ENCODE peak calls at places on chromosome 5, in five cellular contexts. One of them, this sample, is unnamed. For H3K4me1, the result is how much of the 10 kb centered on the place peaks cover.

GRCh38 chr5:35131723-35132122 is 84.0 kb upstream of the AGXT2 start:
- DNase-seq in H1: no peak
- DNase-seq in K562: no peak
- DNase-seq in GM12878: no peak
- DNase-seq in HepG2: no peak
- DNase-seq in this sample: no peak

GRCh38 chr5:6728011-6728794 is 15.0 kb downstream of the TENT4A start:
- DNase-seq in HepG2: no peak
- DNase-seq in K562: no peak
- DNase-seq in H1: no peak
- DNase-seq in GM12878: no peak
- DNase-seq in this sample: peak

GRCh38 chr5:6700686-6701355 is 12.4 kb upstream of the TENT4A start:
- DNase-seq in K562: no peak
- DNase-seq in H1: no peak
- DNase-seq in GM12878: no peak
- DNase-seq in HepG2: no peak
- DNase-seq in this sample: no peak

GRCh38 chr5:137254153-137254552 is 245.0 kb downstream of the SPOCK1 start:
- DNase-seq in GM12878: no peak
- DNase-seq in H1: no peak
- DNase-seq in K562: no peak
- DNase-seq in HepG2: no peak
- DNase-seq in this sample: no peak

GRCh38 chr5:99019254-99019653 is 90.4 kb upstream of the CHD1 start:
- DNase-seq in H1: no peak
- DNase-seq in GM12878: no peak
- DNase-seq in K562: no peak
- DNase-seq in HepG2: no peak
- DNase-seq in this sample: no peak

GRCh38 chr5:37770791-37771190 is 69.0 kb downstream of the GDNF start:
- DNase-seq in GM12878: no peak
- DNase-seq in HepG2: no peak
- DNase-seq in K562: no peak
- DNase-seq in H1: no peak
- DNase-seq in this sample: no peak

GRCh38 chr5:95761771-95762680 is 30.9 kb downstream of the RHOBTB3 start:
- DNase-seq in H1: no peak
- DNase-seq in GM12878: no peak
- DNase-seq in HepG2: no peak
- DNase-seq in K562: no peak
- DNase-seq in this sample: no peak

GRCh38 chr5:96861044-96861443 is 15.3 kb upstream of the ERAP2 start:
- DNase-seq in HepG2: no peak
- DNase-seq in H1: no peak
- DNase-seq in K562: no peak
- DNase-seq in GM12878: no peak
- DNase-seq in this sample: no peak

GRCh38 chr5:148482697-148483462 is 99.1 kb downstream of the FBXO38 start:
- DNase-seq in H1: peak
- DNase-seq in K562: peak
- DNase-seq in HepG2: peak
- DNase-seq in GM12878: peak
- DNase-seq in this sample: peak

GRCh38 chr5:73693573-73694061 is 67.6 kb downstream of the ARHGEF28 start:
- DNase-seq in HepG2: peak
- DNase-seq in H1: no peak
- DNase-seq in GM12878: no peak
- DNase-seq in K562: no peak
- DNase-seq in this sample: peak

GRCh38 chr5:95884511-95884910 is 62.0 kb upstream of the GLRX start:
- DNase-seq in HepG2: no peak
- DNase-seq in GM12878: no peak
- DNase-seq in H1: no peak
- DNase-seq in K562: peak
- DNase-seq in this sample: no peak

GRCh38 chr5:125058185-125058826 is 311.9 kb upstream of the ZNF608 start:
- DNase-seq in K562: no peak
- DNase-seq in H1: no peak
- DNase-seq in HepG2: no peak
- DNase-seq in GM12878: no peak
- DNase-seq in this sample: no peak

GRCh38 chr5:168724227-168724626 is 145.1 kb upstream of the PANK3 start:
- DNase-seq in K562: no peak
- DNase-seq in HepG2: no peak
- DNase-seq in GM12878: no peak
- DNase-seq in H1: no peak
- DNase-seq in this sample: no peak

GRCh38 chr5:110104728-110105127 is 415.0 kb downstream of the MAN2A1 start:
- DNase-seq in GM12878: no peak
- DNase-seq in HepG2: no peak
- DNase-seq in H1: no peak
- DNase-seq in K562: no peak
- DNase-seq in this sample: no peak

GRCh38 chr5:17802256-17802655 is 168.0 kb downstream of the TAF11L14 start:
- DNase-seq in GM12878: no peak
- DNase-seq in K562: no peak
- DNase-seq in HepG2: no peak
- DNase-seq in H1: no peak
- DNase-seq in this sample: peak

GRCh38 chr5:89374818-89375521 is 492.0 kb upstream of the MEF2C start:
- DNase-seq in H1: no peak
- DNase-seq in K562: no peak
- DNase-seq in GM12878: no peak
- DNase-seq in HepG2: no peak
- DNase-seq in this sample: no peak

GRCh38 chr5:135220394-135221186 is 178.4 kb downstream of the MACROH2A1 start:
- DNase-seq in HepG2: no peak
- DNase-seq in K562: no peak
- DNase-seq in GM12878: no peak
- DNase-seq in H1: peak
- DNase-seq in this sample: no peak

GRCh38 chr5:171867786-171868185 is 82.2 kb downstream of the SMIM23 start:
- DNase-seq in K562: no peak
- DNase-seq in GM12878: no peak
- DNase-seq in H1: no peak
- DNase-seq in HepG2: no peak
- DNase-seq in this sample: no peak

GRCh38 chr5:81856948-81857928 is 106.3 kb upstream of the SSBP2 start:
- DNase-seq in GM12878: no peak
- DNase-seq in HepG2: no peak
- DNase-seq in K562: no peak
- DNase-seq in H1: peak
- DNase-seq in this sample: peak

GRCh38 chr5:4905674-4906528 is 234.2 kb upstream of the ADAMTS16 start:
- DNase-seq in HepG2: peak
- DNase-seq in H1: peak
- DNase-seq in K562: peak
- DNase-seq in GM12878: no peak
- DNase-seq in this sample: peak

GRCh38 chr5:176762489-176762888 is 47.9 kb upstream of the UNC5A start:
- DNase-seq in K562: peak
- DNase-seq in GM12878: no peak
- DNase-seq in HepG2: no peak
- DNase-seq in H1: peak
- DNase-seq in this sample: peak

GRCh38 chr5:159548517-159548916 is 218.2 kb upstream of the IL12B start:
- DNase-seq in GM12878: no peak
- DNase-seq in K562: no peak
- DNase-seq in H1: no peak
- DNase-seq in HepG2: no peak
- DNase-seq in this sample: no peak

GRCh38 chr5:72388652-72389051 is 68.5 kb downstream of the PTCD2 start:
- DNase-seq in H1: no peak
- DNase-seq in K562: no peak
- DNase-seq in HepG2: no peak
- DNase-seq in GM12878: no peak
- DNase-seq in this sample: no peak

GRCh38 chr5:143679777-143680176 is 132.2 kb upstream of the HMHB1 start:
- DNase-seq in K562: no peak
- DNase-seq in H1: no peak
- DNase-seq in HepG2: peak
- DNase-seq in GM12878: no peak
- DNase-seq in this sample: no peak

GRCh38 chr5:102753889-102754498 is 1.1 kb upstream of the PAM start:
- DNase-seq in HepG2: no peak
- DNase-seq in GM12878: no peak
- DNase-seq in H1: no peak
- DNase-seq in K562: no peak
- DNase-seq in this sample: peak

GRCh38 chr5:156326718-156327259 is at the start of gene SGCD:
- DNase-seq in GM12878: no peak
- DNase-seq in K562: no peak
- DNase-seq in HepG2: no peak
- DNase-seq in H1: peak
- DNase-seq in this sample: peak

GRCh38 chr5:178118345-178118744 is 5.0 kb downstream of the N4BP3 start:
- DNase-seq in H1: no peak
- DNase-seq in HepG2: no peak
- DNase-seq in GM12878: no peak
- DNase-seq in K562: no peak
- DNase-seq in this sample: no peak

GRCh38 chr5:66864240-66864884 is 268.2 kb downstream of the MAST4 start:
- DNase-seq in H1: no peak
- DNase-seq in K562: no peak
- DNase-seq in GM12878: no peak
- DNase-seq in HepG2: peak
- DNase-seq in this sample: peak

GRCh38 chr5:5409151-5409810 is 13.2 kb upstream of the ICE1 start:
- DNase-seq in K562: no peak
- DNase-seq in H1: peak
- DNase-seq in GM12878: no peak
- DNase-seq in HepG2: no peak
- DNase-seq in this sample: peak

GRCh38 chr5:119454171-119454570 is 1.9 kb downstream of the HSD17B4 start:
- DNase-seq in K562: no peak
- DNase-seq in HepG2: peak
- DNase-seq in H1: no peak
- DNase-seq in GM12878: no peak
- DNase-seq in this sample: no peak

GRCh38 chr5:29077451-29077850 is 2039.1 kb upstream of the CDH9 start:
- DNase-seq in H1: no peak
- DNase-seq in GM12878: no peak
- DNase-seq in K562: no peak
- DNase-seq in HepG2: no peak
- DNase-seq in this sample: no peak

GRCh38 chr5:175728885-175729828 is 71.3 kb downstream of the HRH2 start:
- DNase-seq in HepG2: no peak
- DNase-seq in K562: peak
- DNase-seq in GM12878: no peak
- DNase-seq in H1: peak
- DNase-seq in this sample: peak

GRCh38 chr5:148543727-148544126 is 110.6 kb downstream of the HTR4 start:
- DNase-seq in GM12878: no peak
- DNase-seq in K562: no peak
- DNase-seq in H1: no peak
- DNase-seq in HepG2: no peak
- DNase-seq in this sample: peak

GRCh38 chr5:68419101-68419636 is 203.6 kb downstream of the PIK3R1 start:
- DNase-seq in GM12878: no peak
- DNase-seq in HepG2: no peak
- DNase-seq in K562: no peak
- DNase-seq in H1: no peak
- DNase-seq in this sample: no peak

GRCh38 chr5:68415177-68416085 is 199.9 kb downstream of the PIK3R1 start:
- DNase-seq in HepG2: no peak
- DNase-seq in GM12878: no peak
- DNase-seq in H1: no peak
- DNase-seq in K562: no peak
- DNase-seq in this sample: no peak

GRCh38 chr5:68418230-68418629 is 202.7 kb downstream of the PIK3R1 start:
- DNase-seq in H1: no peak
- DNase-seq in GM12878: no peak
- DNase-seq in K562: no peak
- DNase-seq in HepG2: no peak
- DNase-seq in this sample: no peak

GRCh38 chr5:68418680-68419079 is 203.1 kb downstream of the PIK3R1 start:
- DNase-seq in GM12878: no peak
- DNase-seq in H1: no peak
- DNase-seq in K562: no peak
- DNase-seq in HepG2: no peak
- DNase-seq in this sample: no peak

GRCh38 chr5:68416714-68417113 is 201.2 kb downstream of the PIK3R1 start:
- DNase-seq in H1: no peak
- DNase-seq in HepG2: no peak
- DNase-seq in GM12878: no peak
- DNase-seq in K562: no peak
- DNase-seq in this sample: no peak
- H3K4me3 ChIP-seq in H1: no peak
- H3K4me3 ChIP-seq in HepG2: no peak
- H3K4me3 ChIP-seq in GM12878: no peak
- H3K4me3 ChIP-seq in K562: no peak
- H3K4me3 ChIP-seq in this sample: no peak

GRCh38 chr5:334903-335739 is 13.6 kb downstream of the AHRR start:
- DNase-seq in HepG2: no peak
- DNase-seq in H1: no peak
- DNase-seq in GM12878: no peak
- DNase-seq in K562: no peak
- DNase-seq in this sample: no peak
- TF ChIP-seq CREB1 in HepG2: no peak
- TF ChIP-seq CREB1 in H1: no peak
- TF ChIP-seq CREB1 in GM12878: no peak
- TF ChIP-seq CREB1 in K562: no peak
- TF ChIP-seq CREB1 in this sample: no peak

DNA sequence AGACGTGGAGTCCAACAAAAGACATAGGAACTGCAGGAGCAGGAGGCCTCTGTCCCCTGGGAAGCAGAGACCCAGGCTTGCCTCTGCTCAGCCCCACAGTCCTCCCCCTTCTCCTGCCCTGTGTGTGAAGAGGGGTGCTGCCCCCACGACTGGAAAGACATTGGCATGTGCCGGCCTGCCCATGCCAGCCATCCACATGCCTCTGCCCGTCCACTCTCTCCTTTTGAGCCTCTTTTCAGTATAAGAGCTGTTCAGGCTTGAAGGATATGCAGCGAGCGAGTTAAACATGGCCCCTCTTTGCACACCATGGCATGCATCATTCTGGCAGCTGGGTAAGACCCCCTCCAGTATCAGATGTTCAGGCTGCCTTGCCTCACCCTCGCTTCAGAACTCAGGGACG is 159.7 kb upstream of the OTULINL start:
- DNase-seq in GM12878: no peak
- DNase-seq in HepG2: no peak
- DNase-seq in H1: no peak
- DNase-seq in K562: no peak
- DNase-seq in this sample: no peak
- H3K4me1 ChIP-seq in GM12878: under half
- H3K4me1 ChIP-seq in HepG2: under half
- H3K4me1 ChIP-seq in H1: under half
- H3K4me1 ChIP-seq in K562: under half
- H3K4me1 ChIP-seq in this sample: under half

DNA sequence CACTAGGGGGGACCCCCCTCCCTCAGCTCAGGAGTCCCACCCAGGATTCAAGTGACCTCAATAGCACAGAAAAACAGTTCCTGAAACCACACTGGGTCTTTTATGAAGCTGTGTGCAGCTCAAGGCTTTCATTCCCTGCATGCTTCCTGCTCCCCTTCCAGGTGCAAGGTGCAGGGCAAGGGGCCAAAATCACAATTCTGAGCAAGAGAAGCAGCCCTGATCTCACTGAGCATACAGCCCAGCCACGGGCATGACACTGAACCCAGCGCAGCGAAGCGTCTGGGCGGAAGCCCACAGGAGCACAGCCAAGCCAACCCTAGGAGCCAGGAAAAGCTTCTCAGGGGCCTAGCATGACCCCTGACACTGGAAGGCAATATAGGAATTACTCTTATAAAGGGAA is 62.9 kb downstream of the IRX2 start:
- DNase-seq in H1: no peak
- DNase-seq in GM12878: no peak
- DNase-seq in HepG2: no peak
- DNase-seq in K562: no peak
- DNase-seq in this sample: no peak
- H3K4me3 ChIP-seq in H1: no peak
- H3K4me3 ChIP-seq in GM12878: no peak
- H3K4me3 ChIP-seq in HepG2: no peak
- H3K4me3 ChIP-seq in K562: no peak
- H3K4me3 ChIP-seq in this sample: no peak